ENCODE peak calls at places on chromosomes 16 and 17, in eight cellular contexts. R, X, I, L, M, Z, D and V are unnamed samples.

GRCh38 chr17:7263071-7263800 is 958 bp upstream of the CLDN7 start:
- DNase-seq in R (no peak), L (peak), X (no peak), I (peak), Z (peak), D (no peak), M (no peak), V (peak)

GRCh38 chr16:54587176-54587515 is 300.6 kb upstream of the IRX3 start:
- DNase-seq in I (no peak), L (no peak), D (no peak), M (no peak), Z (no peak), X (no peak), R (no peak), V (no peak)

GRCh38 chr17:4152471-4152870 is 9.5 kb downstream of the CYB5D2 start:
- DNase-seq in Z (no peak), R (no peak), L (no peak), I (no peak), M (peak), D (no peak), X (no peak), V (no peak)

GRCh38 chr17:7419833-7420610 is at the start of gene SPEM1:
- DNase-seq in I (no peak), D (peak), Z (no peak), L (peak), M (no peak), R (no peak), X (no peak), V (peak)

GRCh38 chr17:74780443-74781238 is 4.5 kb upstream of the NAT9 start:
- DNase-seq in R (no peak), D (no peak), X (no peak), I (no peak), Z (peak), M (no peak), L (peak), V (no peak)

GRCh38 chr16:80804061-80804450 is 342 bp downstream of the CDYL2 start:
- DNase-seq in L (no peak), R (peak), Z (peak), D (peak), M (peak), I (peak), X (no peak), V (peak)

GRCh38 chr17:43517615-43518386 is 28.3 kb downstream of the ETV4 start:
- DNase-seq in D (no peak), X (no peak), M (peak), I (peak), L (no peak), R (no peak), Z (peak), V (no peak)

GRCh38 chr17:66422181-66422580 is 119.8 kb downstream of the PRKCA start:
- DNase-seq in I (no peak), D (no peak), X (no peak), Z (no peak), L (no peak), R (no peak), M (peak), V (no peak)

GRCh38 chr16:70556063-70556462 is 32.4 kb downstream of the SF3B3 start:
- DNase-seq in R (no peak), L (no peak), I (no peak), Z (no peak), X (no peak), M (no peak), D (no peak), V (no peak)

GRCh38 chr16:1613240-1613639 is 1.1 kb downstream of the CRAMP1 start:
- DNase-seq in L (peak), Z (no peak), X (no peak), M (no peak), D (no peak), I (no peak), R (no peak), V (no peak)

GRCh38 chr17:6496636-6497441 is 52.6 kb downstream of the PIMREG start:
- DNase-seq in X (no peak), R (no peak), I (no peak), D (no peak), L (no peak), Z (no peak), M (no peak), V (no peak)

GRCh38 chr16:72066747-72067146 is 3.7 kb downstream of the HPR start:
- DNase-seq in M (peak), L (peak), I (peak), X (no peak), Z (peak), D (peak), R (no peak), V (no peak)

GRCh38 chr16:57167537-57167936 is 18.3 kb downstream of the PSME3IP1 start:
- DNase-seq in L (no peak), R (no peak), Z (no peak), X (no peak), D (no peak), M (no peak), I (no peak), V (no peak)

GRCh38 chr16:54430491-54431030 is 144.0 kb upstream of the IRX3 start:
- DNase-seq in M (peak), X (no peak), R (no peak), L (peak), Z (no peak), I (peak), D (peak), V (no peak)

GRCh38 chr16:53261276-53261675 is 173.0 kb upstream of the RBL2 start:
- DNase-seq in M (no peak), R (no peak), D (no peak), X (no peak), L (no peak), Z (no peak), I (no peak), V (no peak)

DNA sequence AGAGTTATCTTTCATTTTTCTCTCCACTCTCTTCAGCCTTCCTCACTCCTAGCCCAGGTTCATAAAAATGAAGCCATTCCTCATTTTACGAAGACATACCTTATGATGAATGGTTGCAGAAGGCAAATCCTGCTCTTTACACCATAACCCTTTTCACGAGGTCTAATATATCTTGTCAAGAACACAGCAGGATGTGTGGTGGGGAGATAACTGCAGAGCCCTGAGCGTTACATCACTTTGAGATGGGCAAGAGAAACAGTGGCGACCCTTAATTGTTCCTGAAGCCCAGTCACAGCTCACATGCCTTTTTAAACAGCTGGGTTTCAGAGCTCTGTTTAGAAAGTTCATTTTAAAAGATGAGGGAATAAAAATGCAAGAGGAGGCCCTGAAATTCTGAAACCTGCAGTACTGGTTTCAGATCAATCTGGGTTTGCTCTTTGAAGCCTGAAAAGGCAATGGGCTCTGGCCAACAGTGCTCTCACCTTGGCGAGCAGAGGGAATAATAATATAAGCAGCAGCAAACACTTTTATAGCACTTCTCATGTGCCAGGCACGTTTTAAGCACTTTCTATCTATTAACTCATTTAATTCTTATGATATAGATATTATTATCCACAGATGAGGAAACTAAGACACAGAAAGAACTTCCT is 2.9 kb downstream of the FAM117A start:
- DNase-seq in R (no peak), X (no peak), I (no peak), Z (no peak), L (no peak), D (no peak), M (no peak), V (no peak)
- H3K27ac ChIP-seq in R (no peak), X (peak), I (no peak), Z (peak), L (no peak), D (no peak), M (no peak), V (no peak)

DNA sequence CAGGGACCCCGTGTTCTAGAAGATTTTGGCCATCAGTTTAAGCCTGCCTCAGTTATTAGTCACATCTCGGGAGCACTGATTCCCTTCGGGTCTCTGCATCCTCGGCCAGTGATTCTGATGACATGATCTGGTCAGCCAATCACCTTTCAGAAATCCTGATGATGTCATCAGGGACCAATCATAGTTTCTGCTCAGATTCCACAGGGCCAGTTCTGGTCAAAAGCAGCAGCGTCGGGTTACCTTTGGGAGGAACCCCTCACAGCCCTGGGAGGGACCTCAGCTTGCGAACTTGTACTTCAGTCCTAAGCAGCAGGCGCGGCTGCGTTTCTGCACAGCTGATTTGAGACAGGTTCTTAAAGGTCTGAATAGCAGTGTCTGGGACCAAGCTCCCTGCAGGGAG is 13.9 kb downstream of the KDM8 start:
- DNase-seq in L (peak), I (peak), Z (no peak), M (peak), D (no peak), X (no peak), R (no peak), V (no peak)
- H3K27ac ChIP-seq in L (no peak), I (no peak), Z (no peak), M (no peak), D (no peak), X (no peak), R (peak), V (no peak)

GRCh38 chr16:84370723-84371552 is 2.6 kb downstream of the ATP2C2 start:
- DNase-seq in R (no peak), L (no peak), I (no peak), D (no peak), Z (peak), X (no peak), M (no peak), V (no peak)
- H3K27ac ChIP-seq in R (no peak), L (no peak), I (no peak), D (no peak), Z (peak), X (no peak), M (no peak), V (peak)

DNA sequence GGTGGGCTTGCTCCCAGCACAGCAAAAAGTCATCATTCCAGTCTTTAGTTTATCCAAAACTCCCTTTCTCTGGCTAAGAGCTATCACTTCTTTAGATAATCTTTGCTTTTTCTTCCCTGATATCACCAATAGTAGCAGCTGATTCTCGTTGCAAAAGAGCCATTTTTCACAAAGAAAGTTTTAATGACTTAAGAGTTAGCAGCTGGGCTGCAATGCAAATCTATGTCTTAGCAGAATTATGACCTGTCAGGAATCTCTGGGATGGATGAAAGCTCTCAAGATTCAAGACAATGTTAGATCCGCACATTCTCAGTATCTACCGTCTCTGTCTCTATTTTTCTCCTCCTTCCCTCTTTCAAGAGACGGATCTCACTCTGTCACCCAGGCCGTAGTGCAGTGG is 53.7 kb downstream of the NXN start:
- DNase-seq in D (no peak), X (no peak), M (no peak), L (no peak), I (peak), Z (no peak), R (no peak), V (no peak)
- H3K27ac ChIP-seq in D (no peak), X (no peak), M (no peak), L (no peak), I (peak), Z (no peak), R (no peak), V (no peak)

DNA sequence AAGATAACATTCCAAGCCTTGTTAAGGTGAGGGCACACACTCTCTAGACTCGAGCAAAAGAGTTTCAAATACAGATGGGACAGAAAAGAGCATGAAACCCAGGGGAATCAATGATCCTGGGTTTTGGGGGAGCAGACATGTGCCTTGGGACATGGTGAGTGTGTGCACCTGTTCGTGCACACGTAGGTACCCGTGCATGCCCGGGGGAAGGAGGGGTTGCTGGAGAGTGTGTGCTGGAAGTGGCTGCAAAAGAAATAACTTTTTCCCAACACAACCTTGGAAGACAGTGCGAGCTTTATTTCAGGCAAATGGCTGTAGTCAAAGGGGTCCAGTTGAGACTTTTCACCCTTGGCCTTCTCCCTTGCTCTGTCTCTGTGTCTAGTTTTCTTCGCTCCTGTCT is 62.6 kb downstream of the C16orf78 start:
- DNase-seq in Z (no peak), L (no peak), X (no peak), R (no peak), D (no peak), M (no peak), I (no peak), V (no peak)
- H3K27ac ChIP-seq in Z (no peak), L (no peak), X (no peak), R (no peak), D (no peak), M (no peak), I (no peak), V (no peak)

GRCh38 chr17:17876959-17877547 is 40.3 kb upstream of the SREBF1 start:
- DNase-seq in X (no peak), M (peak), L (no peak), D (no peak), Z (no peak), I (peak), R (peak), V (peak)

GRCh38 chr17:17873450-17873991 is 36.7 kb upstream of the SREBF1 start:
- DNase-seq in I (no peak), L (no peak), R (peak), Z (no peak), X (no peak), D (no peak), M (no peak), V (no peak)

GRCh38 chr17:17874478-17874877 is 37.7 kb upstream of the SREBF1 start:
- DNase-seq in R (no peak), L (no peak), D (no peak), M (peak), I (peak), X (no peak), Z (no peak), V (no peak)

GRCh38 chr17:17880577-17881196 is 43.9 kb upstream of the SREBF1 start:
- DNase-seq in Z (no peak), D (no peak), R (no peak), I (no peak), L (no peak), X (no peak), M (no peak), V (no peak)

DNA sequence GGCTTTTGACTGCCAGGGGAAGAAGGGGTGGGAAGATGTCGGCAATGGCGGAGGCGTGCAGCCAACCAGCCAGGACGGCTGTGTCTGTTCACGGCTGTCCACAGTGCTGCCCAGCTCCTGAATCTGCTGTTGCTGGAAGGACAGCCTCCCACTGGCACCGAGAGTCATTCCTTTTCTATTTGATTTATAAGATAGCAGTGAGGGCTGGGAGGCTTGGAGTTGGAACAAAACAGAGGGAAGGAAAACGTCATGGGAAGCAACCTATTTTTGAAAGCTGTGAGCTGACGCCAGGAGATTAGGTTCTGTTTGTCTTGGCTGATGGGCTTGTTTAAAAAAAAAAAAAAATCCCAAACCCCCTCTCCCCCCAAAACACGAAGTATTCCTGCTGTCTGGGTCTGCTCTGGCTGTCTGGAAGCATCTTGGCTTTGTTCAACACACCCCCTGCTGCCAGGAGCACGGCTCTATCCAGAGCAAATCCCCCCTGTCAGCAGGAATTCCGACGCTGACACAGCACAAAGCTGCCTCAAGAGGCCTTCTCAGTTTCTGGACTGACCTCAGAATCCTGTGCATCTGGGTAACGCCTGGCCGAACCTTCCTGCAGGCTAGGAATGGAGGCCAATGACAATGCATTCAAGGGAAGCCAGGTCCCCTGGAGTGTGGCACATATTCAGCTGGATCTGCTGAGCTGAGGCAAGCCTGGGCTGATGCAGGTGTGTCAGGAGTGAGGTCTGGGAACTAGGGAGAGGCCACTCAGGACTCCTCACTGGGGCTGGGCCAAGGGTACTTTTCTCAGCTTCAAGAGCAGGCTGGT is 41.0 kb upstream of the SREBF1 start:
- DNase-seq in I (peak), D (peak), X (no peak), M (peak), L (peak), R (peak), Z (no peak), V (no peak)
- H3K27ac ChIP-seq in I (peak), D (peak), X (no peak), M (peak), L (no peak), R (peak), Z (peak), V (peak)

GRCh38 chr16:50591800-50592771 is 43.9 kb downstream of the NKD1 start:
- DNase-seq in I (no peak), R (peak), M (no peak), L (no peak), Z (no peak), D (no peak), X (no peak), V (no peak)
- H3K27ac ChIP-seq in I (no peak), R (no peak), M (no peak), L (no peak), Z (no peak), D (no peak), X (no peak), V (no peak)

GRCh38 chr16:3542153-3542550 is 35.1 kb downstream of the NLRC3 start:
- DNase-seq in L (no peak), D (no peak), I (no peak), R (no peak), M (no peak), Z (no peak), X (no peak), V (no peak)
- H3K27ac ChIP-seq in L (no peak), D (no peak), I (peak), R (no peak), M (no peak), Z (no peak), X (no peak), V (no peak)

DNA sequence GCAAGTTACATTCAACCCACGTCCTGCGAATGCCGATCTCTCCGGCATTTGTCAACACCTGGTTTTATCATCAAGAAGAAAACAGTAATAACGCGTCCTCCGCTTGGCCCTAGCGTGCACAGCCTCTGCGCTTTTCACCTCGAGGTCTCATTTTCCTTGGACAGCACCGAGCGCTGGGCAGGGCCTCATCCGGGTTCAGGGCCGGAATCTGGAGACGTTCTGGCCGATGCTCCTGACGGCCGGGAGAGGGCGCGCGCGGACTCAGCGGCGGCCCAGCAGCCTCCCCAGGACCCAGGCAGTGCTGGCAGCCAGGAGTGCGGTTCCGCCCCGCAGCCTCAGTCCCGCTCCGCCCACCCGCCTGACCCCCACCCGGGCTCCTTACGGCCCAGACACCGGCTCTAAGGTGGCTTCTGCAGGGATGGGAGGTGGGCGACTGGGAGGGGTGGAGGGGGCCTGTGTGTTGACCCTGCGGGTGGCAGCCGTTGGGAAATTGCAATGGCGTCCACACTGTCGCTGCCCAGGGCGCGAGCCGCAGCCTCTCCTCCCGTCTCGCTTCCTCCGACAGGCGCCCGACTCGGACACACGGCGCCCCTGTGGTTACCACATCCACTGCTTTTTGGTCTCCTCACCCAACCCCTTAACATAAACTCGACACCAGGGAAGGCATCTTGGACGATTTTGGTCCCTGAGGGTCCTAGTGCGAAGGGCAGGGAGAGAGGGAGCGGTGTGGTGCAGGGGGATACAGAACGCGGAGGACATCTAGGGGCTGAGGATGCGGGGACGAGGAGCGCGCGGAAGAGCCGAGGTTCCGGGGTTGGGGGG is 7.4 kb upstream of the FLYWCH1 start:
- DNase-seq in Z (peak), X (peak), I (peak), L (peak), R (peak), M (peak), D (peak), V (peak)
- H3K27ac ChIP-seq in Z (peak), X (peak), I (peak), L (no peak), R (peak), M (peak), D (peak), V (peak)